ENCODE peak calls at places on chromosomes 3 and 15, in four cellular contexts. H is GM10248; E is GM13977; N is CD4-positive, alpha-beta T cell. Z is an unnamed sample.

GRCh38 chr3:71584216-71585061 is 911 bp upstream of the FOXP1 start:
- DNase-seq in H (peak), E (peak), N (no peak), Z (no peak)

GRCh38 chr3:162643245-162643644 is 1146.6 kb downstream of the OTOL1 start:
- DNase-seq in H (no peak), E (no peak), N (no peak), Z (no peak)

GRCh38 chr15:101012326-101013040 is 93.3 kb downstream of the LRRK1 start:
- DNase-seq in H (no peak), E (no peak), N (no peak), Z (no peak)

GRCh38 chr3:13044496-13045244 is 28.6 kb downstream of the IQSEC1 start:
- DNase-seq in H (no peak), E (no peak), N (no peak), Z (no peak)

GRCh38 chr3:81558106-81558505 is 203.3 kb downstream of the GBE1 start:
- DNase-seq in H (no peak), E (no peak), N (no peak), Z (no peak)

GRCh38 chr3:196941846-196942225 is 492 bp downstream of the NCBP2 start:
- DNase-seq in H (peak), E (peak), N (peak), Z (peak)

GRCh38 chr3:11037966-11038365 is 45.4 kb downstream of the SLC6A1 start:
- DNase-seq in H (no peak), E (no peak), N (no peak), Z (no peak)

GRCh38 chr15:64979252-64979710 is 10.4 kb downstream of the SPG21 start:
- DNase-seq in H (no peak), E (no peak), N (no peak), Z (no peak)

GRCh38 chr3:58575986-58576652 is 1.1 kb downstream of the FAM107A start:
- DNase-seq in H (no peak), E (no peak), N (no peak), Z (no peak)

GRCh38 chr3:46926871-46927717 is 49.5 kb downstream of the CCDC12 start:
- DNase-seq in H (peak), E (peak), N (no peak), Z (no peak)

GRCh38 chr3:197335428-197336132 is 37.2 kb upstream of the DLG1 start:
- DNase-seq in H (no peak), E (no peak), N (no peak), Z (no peak)

GRCh38 chr15:70437882-70438331 is 325.5 kb downstream of the UACA start:
- DNase-seq in H (no peak), E (no peak), N (no peak), Z (no peak)

GRCh38 chr15:85402195-85402921 is 22.0 kb downstream of the AKAP13 start:
- DNase-seq in H (no peak), E (no peak), N (no peak), Z (no peak)

GRCh38 chr15:92930061-92930460 is 29.9 kb downstream of the CHD2 start:
- DNase-seq in H (no peak), E (no peak), N (no peak), Z (no peak)

GRCh38 chr3:101479022-101479421 is 34.0 kb downstream of the SENP7 start:
- DNase-seq in H (no peak), E (no peak), N (no peak), Z (no peak)

GRCh38 chr3:143697975-143698374 is 150.3 kb downstream of the SLC9A9 start:
- DNase-seq in H (no peak), E (no peak), N (no peak), Z (no peak)

GRCh38 chr15:60376677-60377095 is 21.1 kb downstream of the ANXA2 start:
- DNase-seq in H (no peak), E (no peak), N (no peak), Z (no peak)

GRCh38 chr3:83738202-83738601 is 1220.6 kb upstream of the CADM2 start:
- DNase-seq in H (no peak), E (no peak), N (no peak), Z (no peak)

GRCh38 chr3:195549001-195549400 is 5.9 kb upstream of the PPP1R2 start:
- DNase-seq in H (no peak), E (no peak), N (no peak), Z (no peak)

GRCh38 chr3:51938780-51939425 is 2.8 kb downstream of the RRP9 start:
- DNase-seq in H (no peak), E (no peak), N (no peak), Z (peak)

GRCh38 chr3:186670148-186670547 is 4.3 kb downstream of the HRG start:
- DNase-seq in H (no peak), E (no peak), N (no peak), Z (no peak)

GRCh38 chr3:101495552-101495951 is 17.5 kb downstream of the SENP7 start:
- DNase-seq in H (no peak), E (no peak), N (no peak), Z (no peak)

GRCh38 chr15:27342991-27343390 is 372.0 kb downstream of the GABRG3 start:
- DNase-seq in H (no peak), E (no peak), N (no peak), Z (no peak)

GRCh38 chr3:39086066-39086657 is 21.3 kb downstream of the GORASP1 start:
- DNase-seq in H (no peak), E (peak), N (no peak), Z (no peak)
- TF ChIP-seq CTCF in H (no peak), E (no peak), N (no peak), Z (no peak)

GRCh38 chr3:4351164-4351855 is 48.1 kb downstream of the SETMAR start:
- DNase-seq in H (peak), E (peak), N (no peak), Z (no peak)
- TF ChIP-seq CTCF in H (no peak), E (no peak), N (peak), Z (no peak)

GRCh38 chr3:3089017-3089416 is 21.2 kb downstream of the IL5RA start:
- DNase-seq in H (peak), E (peak), N (no peak), Z (no peak)
- TF ChIP-seq CTCF in H (no peak), E (peak), N (no peak), Z (no peak)

GRCh38 chr3:36124118-36124796 is 256.0 kb upstream of the STAC start:
- DNase-seq in H (no peak), E (no peak), N (no peak), Z (no peak)
- TF ChIP-seq CTCF in H (no peak), E (no peak), N (no peak), Z (no peak)

GRCh38 chr3:43621406-43621973 is 321 bp downstream of the ANO10 start:
- DNase-seq in H (no peak), E (no peak), N (no peak), Z (peak)

GRCh38 chr3:43621974-43622739 is at the start of gene ANO10:
- DNase-seq in H (peak), E (peak), N (peak), Z (peak)

GRCh38 chr3:43618142-43618541 is 3.7 kb downstream of the ANO10 start:
- DNase-seq in H (no peak), E (no peak), N (no peak), Z (no peak)

GRCh38 chr3:43620953-43621405 is 832 bp downstream of the ANO10 start:
- DNase-seq in H (no peak), E (peak), N (no peak), Z (no peak)

GRCh38 chr3:43619593-43619992 is 2.2 kb downstream of the ANO10 start:
- DNase-seq in H (no peak), E (no peak), N (no peak), Z (no peak)
- TF ChIP-seq CTCF in H (no peak), E (no peak), N (no peak), Z (no peak)

GRCh38 chr15:77819841-77820728 is 187.4 kb upstream of the LINGO1 start:
- DNase-seq in H (no peak), E (no peak), N (no peak), Z (no peak)
- TF ChIP-seq CTCF in H (no peak), E (peak), N (no peak), Z (no peak)

GRCh38 chr3:128569756-128570155 is 76.8 kb upstream of the GATA2 start:
- DNase-seq in H (no peak), E (no peak), N (no peak), Z (no peak)

GRCh38 chr3:128567141-128567540 is 74.1 kb upstream of the GATA2 start:
- DNase-seq in H (no peak), E (no peak), N (no peak), Z (no peak)

GRCh38 chr3:128568602-128569490 is 75.8 kb upstream of the GATA2 start:
- DNase-seq in H (no peak), E (no peak), N (no peak), Z (no peak)

GRCh38 chr3:128572013-128572412 is 78.6 kb downstream of the RPN1 start:
- DNase-seq in H (no peak), E (no peak), N (no peak), Z (no peak)

GRCh38 chr3:128567705-128568356 is 74.8 kb upstream of the GATA2 start:
- DNase-seq in H (no peak), E (no peak), N (no peak), Z (no peak)
- TF ChIP-seq CTCF in H (no peak), E (no peak), N (no peak), Z (no peak)

DNA sequence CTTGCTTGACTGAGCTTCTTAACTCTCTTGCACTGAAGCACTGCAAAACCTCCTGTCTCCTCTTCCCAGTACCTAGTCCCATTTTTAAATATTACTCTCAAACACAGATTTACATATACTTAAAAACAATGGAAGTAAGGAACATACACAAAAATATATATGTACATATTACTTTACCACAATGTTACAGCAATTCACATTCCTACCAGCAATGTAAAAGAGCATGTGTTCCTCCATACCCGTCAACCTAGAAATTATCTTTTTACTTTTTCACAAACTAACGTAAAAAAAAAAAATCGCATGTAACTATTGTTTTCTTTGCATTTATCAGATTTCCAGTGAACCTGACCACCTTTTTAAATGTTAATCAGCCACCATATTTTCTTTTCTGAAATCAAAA is 60.4 kb downstream of the RYK start:
- DNase-seq in H (no peak), E (no peak), N (no peak), Z (no peak)
- TF ChIP-seq CTCF in H (no peak), E (no peak), N (no peak), Z (no peak)

GRCh38 chr3:89525597-89525996 is 418.2 kb downstream of the EPHA3 start:
- DNase-seq in H (no peak), E (no peak), N (no peak), Z (no peak)

GRCh38 chr3:89533320-89533719 is 425.9 kb downstream of the EPHA3 start:
- DNase-seq in H (no peak), E (no peak), N (no peak), Z (no peak)

GRCh38 chr3:89522168-89522567 is 414.7 kb downstream of the EPHA3 start:
- DNase-seq in H (no peak), E (no peak), N (no peak), Z (no peak)

GRCh38 chr3:89527736-89528335 is 420.4 kb downstream of the EPHA3 start:
- DNase-seq in H (no peak), E (no peak), N (no peak), Z (no peak)
- TF ChIP-seq CTCF in H (no peak), E (no peak), N (no peak), Z (no peak)

GRCh38 chr3:190019840-190020239 is 100.9 kb downstream of the P3H2 start:
- DNase-seq in H (no peak), E (no peak), N (no peak), Z (no peak)
- TF ChIP-seq CTCF in H (no peak), E (no peak), N (no peak), Z (no peak)

Z was measured in omental fat pad.